ENCODE peak calls at places on chromosomes 7 and 10, in six cellular contexts. T is HFF-Myc, O is AG04449, D is HL-60, Z is T-cell, S is T-helper 1 cell. U is an unnamed sample.

GRCh38 chr10:3123571-3124411 is 48.8 kb downstream of the PITRM1 start:
- DNase-seq in T (no peak), Z (no peak), S (no peak), O (no peak), D (no peak), U (no peak)

GRCh38 chr7:85102813-85103350 is 84.0 kb downstream of the SEMA3D start:
- DNase-seq in O (no peak), S (no peak), D (no peak), T (no peak), Z (no peak), U (no peak)

GRCh38 chr7:29467193-29467592 is 96.4 kb upstream of the PRR15 start:
- DNase-seq in Z (no peak), O (no peak), D (no peak), T (no peak), S (no peak), U (no peak)

GRCh38 chr7:40676220-40676619 is 541.4 kb downstream of the SUGCT start:
- DNase-seq in Z (no peak), O (no peak), T (no peak), D (no peak), S (no peak), U (no peak)

GRCh38 chr10:30437039-30437781 is 3.2 kb downstream of the MAP3K8 start:
- DNase-seq in T (no peak), D (no peak), Z (no peak), O (no peak), S (no peak), U (no peak)

GRCh38 chr10:45280113-45280512 is 35.3 kb downstream of the OR13A1 start:
- DNase-seq in D (no peak), T (no peak), Z (no peak), O (no peak), S (no peak), U (no peak)

GRCh38 chr10:31083765-31084184 is 52.1 kb upstream of the ZNF438 start:
- DNase-seq in D (peak; percentile 42), T (peak; percentile 50), O (no peak), S (peak; percentile 28), Z (peak; percentile 5), U (no peak)

GRCh38 chr7:141441837-141442627 is 109.2 kb upstream of the AGK start:
- DNase-seq in T (no peak), D (no peak), S (no peak), Z (no peak), O (no peak), U (no peak)

GRCh38 chr7:12815871-12816270 is 128.4 kb downstream of the ARL4A start:
- DNase-seq in O (no peak), S (no peak), T (no peak), D (no peak), Z (no peak), U (no peak)

GRCh38 chr10:66982792-66983481 is 57.1 kb downstream of the LRRTM3 start:
- DNase-seq in T (no peak), S (no peak), D (no peak), O (no peak), Z (no peak), U (no peak)

GRCh38 chr7:122975341-122975740 is 20.2 kb downstream of the TAS2R16 start:
- DNase-seq in Z (no peak), S (no peak), D (no peak), T (no peak), O (no peak), U (no peak)

GRCh38 chr7:3754488-3755365 is 453.7 kb downstream of the SDK1 start:
- DNase-seq in D (no peak), Z (no peak), S (no peak), O (no peak), T (no peak), U (no peak)

GRCh38 chr10:35103887-35104286 is 13.7 kb upstream of the CUL2 start:
- DNase-seq in S (no peak), T (no peak), D (no peak), Z (no peak), O (no peak), U (no peak)

GRCh38 chr7:110591341-110591740 is 499.6 kb upstream of the LRRN3 start:
- DNase-seq in D (no peak), Z (no peak), O (no peak), S (no peak), T (no peak), U (no peak)

GRCh38 chr7:5477723-5478531 is 54.3 kb upstream of the TNRC18 start:
- DNase-seq in D (no peak), Z (no peak), T (no peak), O (no peak), S (no peak), U (no peak)

GRCh38 chr7:2342492-2342891 is 12.1 kb upstream of the EIF3B start:
- DNase-seq in S (no peak), T (no peak), O (no peak), D (no peak), Z (no peak), U (no peak)

GRCh38 chr7:88146611-88147010 is 73.2 kb downstream of the SRI start:
- DNase-seq in D (no peak), S (no peak), O (no peak), T (no peak), Z (no peak), U (no peak)

GRCh38 chr7:103073989-103074518 is 542 bp downstream of the FBXL13 start:
- DNase-seq in O (no peak), Z (no peak), D (no peak), S (no peak), T (no peak), U (no peak)

GRCh38 chr7:19215421-19215820 is 70.2 kb upstream of the FERD3L start:
- DNase-seq in T (peak; percentile 26), O (peak; percentile 53), S (no peak), D (no peak), Z (no peak), U (no peak)

GRCh38 chr7:99173787-99174186 is 29.9 kb upstream of the SMURF1 start:
- DNase-seq in O (no peak), Z (no peak), D (no peak), T (no peak), S (no peak), U (no peak)

GRCh38 chr10:30870926-30871325 is 160.7 kb downstream of the ZNF438 start:
- DNase-seq in D (no peak), O (no peak), S (no peak), T (no peak), Z (no peak), U (no peak)

GRCh38 chr7:66140924-66141323 is 26.3 kb downstream of the CRCP start:
- DNase-seq in Z (no peak), D (no peak), T (no peak), S (no peak), O (no peak), U (no peak)

GRCh38 chr10:98045785-98046389 is 15.5 kb upstream of the CRTAC1 start:
- DNase-seq in S (peak; percentile 47), O (no peak), T (peak; percentile 24), D (peak; percentile 12), Z (peak; percentile 14), U (no peak)

GRCh38 chr10:124558901-124559321 is 97.3 kb downstream of the LHPP start:
- DNase-seq in S (no peak), O (no peak), Z (no peak), D (no peak), T (no peak), U (no peak)

GRCh38 chr10:78937800-78938694 is 130.7 kb upstream of the ZMIZ1 start:
- DNase-seq in D (no peak), Z (no peak), T (no peak), O (no peak), S (no peak), U (no peak)

GRCh38 chr10:88270061-88270808 is 312.9 kb downstream of the RNLS start:
- DNase-seq in S (no peak), T (no peak), O (no peak), D (no peak), Z (no peak), U (no peak)

GRCh38 chr7:88169717-88170320 is 50.0 kb downstream of the SRI start:
- DNase-seq in S (no peak), O (no peak), Z (no peak), T (no peak), D (no peak), U (no peak)

GRCh38 chr7:105389090-105389650 is 449 bp upstream of the SRPK2 start:
- DNase-seq in T (no peak), S (peak; percentile 3), Z (no peak), O (no peak), D (peak; percentile 28), U (peak; percentile 86)

GRCh38 chr10:59970396-59971368 is 64.3 kb upstream of the CCDC6 start:
- DNase-seq in S (no peak), D (no peak), T (no peak), Z (no peak), O (no peak), U (no peak)

GRCh38 chr7:74203157-74203556 is 6.6 kb upstream of the LAT2 start:
- DNase-seq in D (no peak), O (no peak), T (no peak), S (no peak), Z (no peak), U (no peak)

GRCh38 chr7:106069471-106070200 is 42.5 kb downstream of the SYPL1 start:
- DNase-seq in S (no peak), O (no peak), T (no peak), Z (no peak), D (no peak), U (peak; percentile 67)

GRCh38 chr7:47393406-47393805 is 188.5 kb downstream of the TNS3 start:
- DNase-seq in D (no peak), O (no peak), Z (no peak), T (no peak), S (no peak), U (no peak)

GRCh38 chr7:18792866-18793595 is 297.5 kb downstream of the HDAC9 start:
- DNase-seq in D (no peak), Z (no peak), O (peak; percentile 45), T (no peak), S (no peak), U (no peak)

GRCh38 chr7:39536926-39537325 is 29.3 kb upstream of the YAE1 start:
- DNase-seq in Z (no peak), O (no peak), S (no peak), T (no peak), D (no peak), U (no peak)